ENCODE peak calls at places on chromosomes 11 and 22, in six cellular contexts. X, S, G, N, T and J are unnamed samples.

GRCh38 chr11:60952742-60953170 is 780 bp upstream of the SLC15A3 start:
- DNase-seq in G (no peak), T (no peak), X (no peak), N (no peak), S (no peak), J (no peak)

GRCh38 chr11:59012106-59012941 is 73.0 kb downstream of the GLYATL1 start:
- DNase-seq in S (no peak), N (no peak), G (no peak), T (no peak), X (no peak), J (no peak)

GRCh38 chr22:29306830-29307657 is 594 bp downstream of the GAS2L1 start:
- DNase-seq in X (peak; percentile 93), G (peak; percentile 91), N (peak; percentile 85), S (peak; percentile 84), T (peak; percentile 79), J (no peak)

GRCh38 chr11:12135185-12135584 is 24.8 kb downstream of the MICAL2 start:
- DNase-seq in S (no peak), X (no peak), T (no peak), G (no peak), N (peak; percentile 3), J (no peak)

GRCh38 chr22:36773935-36774334 is 2.0 kb downstream of the IFT27 start:
- DNase-seq in G (no peak), T (no peak), S (peak; percentile 11), N (no peak), X (peak; percentile 43), J (no peak)

GRCh38 chr11:119433369-119433749 is 10.4 kb upstream of the THY1 start:
- DNase-seq in S (no peak), X (no peak), T (no peak), N (no peak), G (no peak), J (no peak)

GRCh38 chr11:13207665-13208594 is 69.7 kb upstream of the BMAL1 start:
- DNase-seq in S (peak; percentile 38), N (peak; percentile 40), G (peak; percentile 70), X (no peak), T (peak; percentile 63), J (no peak)

GRCh38 chr22:43400449-43400848 is 11.4 kb upstream of the MPPED1 start:
- DNase-seq in S (no peak), G (no peak), T (no peak), N (no peak), X (no peak), J (no peak)

GRCh38 chr11:44162662-44163061 is 67.2 kb downstream of the EXT2 start:
- DNase-seq in S (no peak), X (no peak), N (no peak), T (no peak), G (no peak), J (no peak)

GRCh38 chr11:40029406-40029805 is 1430.0 kb downstream of the LRRC4C start:
- DNase-seq in X (no peak), S (no peak), N (peak; percentile 10), G (no peak), T (no peak), J (no peak)

GRCh38 chr11:68441466-68442230 is 18.9 kb upstream of the PPP6R3 start:
- DNase-seq in G (no peak), S (no peak), N (no peak), T (no peak), X (peak; percentile 87), J (no peak)

GRCh38 chr22:24427500-24428164 is at the start of gene ADORA2A:
- DNase-seq in G (no peak), T (no peak), N (peak; percentile 84), X (peak; percentile 39), S (no peak), J (peak; percentile 91)

GRCh38 chr11:68690671-68691401 is 6.5 kb downstream of the GAL start:
- DNase-seq in T (no peak), N (no peak), S (no peak), G (no peak), X (no peak), J (peak; percentile 14)

GRCh38 chr11:33773399-33774355 is 643 bp downstream of the FBXO3 start:
- DNase-seq in N (no peak), X (peak; percentile 39), T (no peak), G (no peak), S (peak; percentile 18), J (peak; percentile 67)

GRCh38 chr11:15507592-15507991 is 392.9 kb downstream of the INSC start:
- DNase-seq in X (no peak), T (no peak), S (no peak), G (no peak), N (peak; percentile 37), J (no peak)

GRCh38 chr11:68838572-68838964 is 3.1 kb downstream of the CPT1A start:
- DNase-seq in X (no peak), N (no peak), T (peak; percentile 70), S (peak; percentile 27), G (no peak), J (no peak)

GRCh38 chr11:102047305-102047924 is at the start of gene CFAP300:
- DNase-seq in N (peak; percentile 85), S (peak; percentile 12), X (peak; percentile 55), G (peak; percentile 94), T (peak; percentile 89), J (peak; percentile 27)

GRCh38 chr11:46293066-46293465 is 15.6 kb downstream of the CREB3L1 start:
- DNase-seq in T (no peak), N (no peak), S (no peak), X (no peak), G (no peak), J (no peak)

GRCh38 chr11:101741479-101742175 is 157.8 kb upstream of the TRPC6 start:
- DNase-seq in X (no peak), G (no peak), S (no peak), T (no peak), N (no peak), J (no peak)

GRCh38 chr11:120513436-120514315 is 2.1 kb downstream of the GRIK4 start:
- DNase-seq in T (no peak), X (peak; percentile 76), S (no peak), G (peak; percentile 56), N (no peak), J (no peak)

GRCh38 chr22:28395520-28395919 is 284.1 kb downstream of the TTC28 start:
- DNase-seq in X (no peak), T (no peak), N (no peak), S (no peak), G (no peak), J (no peak)

GRCh38 chr22:21712751-21713427 is 22.7 kb downstream of the YPEL1 start:
- DNase-seq in T (peak; percentile 75), N (peak; percentile 59), X (peak; percentile 88), S (peak; percentile 99), G (no peak), J (peak; percentile 56)

GRCh38 chr22:46675479-46675878 is 55.3 kb downstream of the GRAMD4 start:
- DNase-seq in X (no peak), G (no peak), T (no peak), N (no peak), S (no peak), J (no peak)

GRCh38 chr11:111001986-111002616 is 243.4 kb upstream of the POU2AF2 start:
- DNase-seq in T (no peak), X (no peak), N (no peak), S (no peak), G (no peak), J (no peak)
- TF ChIP-seq CTCF in T (no peak), X (no peak), N (no peak), S (no peak), G (no peak), J (no peak)

DNA sequence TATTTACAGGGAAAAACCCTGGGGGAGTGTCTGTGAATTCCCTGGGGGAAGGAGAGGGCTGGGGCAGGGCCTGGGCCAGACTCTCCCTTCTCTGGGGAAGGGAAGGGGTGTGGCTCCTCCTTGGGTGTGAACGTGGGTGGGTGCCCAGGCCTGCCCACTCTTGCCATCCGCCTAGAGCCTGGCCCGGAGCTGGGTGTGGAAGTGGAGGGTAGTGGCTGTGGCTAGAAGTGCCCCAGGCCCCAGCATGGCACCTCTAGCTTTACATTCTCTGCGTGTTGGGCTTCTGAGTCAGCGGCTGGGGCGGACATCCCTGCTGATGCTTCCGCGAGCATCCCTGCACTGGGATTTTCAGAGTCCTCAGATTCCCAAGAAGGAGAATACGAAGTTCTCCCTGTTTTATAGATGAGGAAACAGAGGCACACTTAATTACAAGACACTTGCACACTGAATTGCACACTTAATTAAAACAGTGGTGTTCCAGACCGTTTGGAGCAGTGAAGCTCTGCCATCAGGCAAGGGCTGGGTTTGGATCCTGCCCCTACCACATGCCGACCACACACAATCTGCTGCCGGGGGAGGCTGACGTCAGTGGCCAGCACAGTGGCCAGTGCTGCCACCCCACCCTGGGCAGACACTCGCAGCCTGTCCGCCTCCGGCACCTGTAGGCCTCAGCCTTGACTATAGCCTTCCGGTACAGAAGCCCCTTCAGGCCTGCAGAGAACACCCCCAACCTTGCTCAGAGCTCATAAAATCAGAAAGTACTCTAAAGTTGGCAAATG is 7.6 kb downstream of the BAD start:
- DNase-seq in S (no peak), G (no peak), N (peak; percentile 80), X (no peak), T (no peak), J (no peak)
- H3K36me3 ChIP-seq in S (peaks cover 31% of the 10 kb centered on the region), G (peaks cover 30% of the 10 kb centered on the region), N (no peaks in the 10 kb centered on the region), X (peaks cover 3% of the 10 kb centered on the region), T (peaks cover 26% of the 10 kb centered on the region), J (peaks cover 3% of the 10 kb centered on the region)

GRCh38 chr11:122646549-122647340 is 8.8 kb upstream of the UBASH3B start:
- DNase-seq in G (no peak), X (no peak), S (no peak), N (no peak), T (no peak), J (no peak)
- H3K27ac ChIP-seq in G (no peak overlapping the region), X (no peak overlapping the region), S (no peak overlapping the region), N (no peak overlapping the region), T (no peak overlapping the region), J (no peak overlapping the region)

GRCh38 chr11:63371396-63371795 is 1.8 kb downstream of the SLC22A9 start:
- DNase-seq in S (no peak), T (no peak), N (no peak), G (no peak), X (no peak), J (no peak)
- TF ChIP-seq CTCF in S (no peak), T (no peak), N (no peak), G (no peak), X (no peak), J (no peak)

DNA sequence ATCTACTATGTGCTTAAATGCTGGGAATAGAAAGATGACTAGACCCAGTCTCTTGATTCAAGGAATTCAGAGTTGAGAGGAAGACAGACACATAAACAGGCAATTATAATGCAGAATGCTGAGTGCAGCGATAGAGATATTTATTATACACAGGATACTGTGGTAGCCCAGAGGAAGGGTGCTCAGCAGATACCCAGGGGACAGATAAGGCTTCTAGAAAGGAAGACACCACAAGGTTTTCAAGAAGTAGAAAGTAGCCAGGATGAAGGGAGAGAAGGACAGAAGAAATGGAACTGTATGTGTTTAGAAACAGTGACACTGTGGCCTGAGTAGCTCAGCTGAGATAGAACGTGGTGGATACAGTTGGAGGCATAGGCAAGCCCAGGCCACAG is 79.4 kb upstream of the NNMT start:
- DNase-seq in X (no peak), S (peak; percentile 44), N (no peak), G (no peak), T (no peak), J (no peak)
- H3K36me3 ChIP-seq in X (no peaks in the 10 kb centered on the region), S (no peaks in the 10 kb centered on the region), N (no peaks in the 10 kb centered on the region), G (peaks cover 27% of the 10 kb centered on the region), T (peaks cover 23% of the 10 kb centered on the region), J (no peaks in the 10 kb centered on the region)

DNA sequence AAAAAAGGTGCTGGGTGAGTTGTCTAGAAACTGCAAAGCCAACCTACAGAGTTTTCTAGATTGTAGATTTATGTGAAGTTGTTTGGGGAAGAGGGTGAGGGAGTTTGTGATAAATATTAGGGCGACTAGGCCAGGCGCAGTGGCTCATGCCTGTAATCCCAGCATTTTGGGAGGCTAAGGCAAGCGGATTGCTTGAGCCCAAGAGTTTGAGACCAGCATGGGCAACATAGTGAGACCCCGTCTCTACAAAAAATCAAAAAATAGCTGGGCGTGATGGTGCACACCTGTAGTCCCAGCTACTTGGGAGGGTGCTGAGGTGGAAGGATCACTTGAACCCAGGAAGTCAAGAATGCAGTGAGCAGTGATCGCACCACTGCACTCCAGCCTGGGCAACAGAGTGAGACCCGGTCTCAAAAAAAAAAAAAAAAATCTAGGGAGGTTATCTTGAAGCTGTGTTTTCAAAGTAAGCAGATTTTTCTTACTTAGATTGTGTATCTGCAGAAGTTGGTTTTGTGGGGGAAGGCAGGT is 844 bp downstream of the APOL6 start:
- DNase-seq in N (no peak), S (no peak), G (no peak), X (no peak), T (no peak), J (no peak)
- H3K27ac ChIP-seq in N (peak overlapping the region; percentile 92), S (no peak overlapping the region), G (peak overlapping the region; percentile 97), X (no peak overlapping the region), T (peak overlapping the region; percentile 84), J (peak overlapping the region; percentile 91)